ENCODE peak calls at places on chromosomes 2 and 18, in four cellular contexts. T is aorta, O is RCC 7860, R is HFFc6. W is an unnamed sample.

GRCh38 chr2:75155115-75155514 is 44.2 kb downstream of the TACR1 start:
- DNase-seq in T (no peak), O (no peak), R (peak; percentile 30), W (peak; percentile 57)

GRCh38 chr2:72980535-72981217 is 63.4 kb downstream of the EMX1 start:
- DNase-seq in T (peak; percentile 23), O (peak; percentile 70), R (peak; percentile 16), W (peak; percentile 27)

GRCh38 chr2:26061539-26061938 is 27.7 kb downstream of the RAB10 start:
- DNase-seq in T (no peak), O (no peak), R (no peak), W (no peak)

GRCh38 chr2:132929786-132930185 is 259.8 kb upstream of the LYPD1 start:
- DNase-seq in T (no peak), O (no peak), R (no peak), W (no peak)

GRCh38 chr18:40570615-40571014 is 1384.4 kb upstream of the PIK3C3 start:
- DNase-seq in T (no peak), O (no peak), R (no peak), W (no peak)

GRCh38 chr2:185014076-185014475 is 415.7 kb downstream of the ZNF804A start:
- DNase-seq in T (no peak), O (no peak), R (no peak), W (no peak)

GRCh38 chr2:45872211-45872610 is 220.7 kb downstream of the PRKCE start:
- DNase-seq in T (no peak), O (peak; percentile 93), R (peak; percentile 52), W (no peak)

GRCh38 chr2:239828192-239828972 is 196.8 kb downstream of the NDUFA10 start:
- DNase-seq in T (peak; percentile 24), O (no peak), R (no peak), W (no peak)

GRCh38 chr2:37671013-37671815 is at the start of gene CDC42EP3:
- DNase-seq in T (peak; percentile 75), O (peak; percentile 38), R (no peak), W (peak; percentile 89)

GRCh38 chr2:232886176-232886575 is 16.1 kb downstream of the SNORC start:
- DNase-seq in T (no peak), O (no peak), R (no peak), W (no peak)

GRCh38 chr2:33001823-33002222 is 55.1 kb downstream of the LTBP1 start:
- DNase-seq in T (no peak), O (no peak), R (no peak), W (no peak)

GRCh38 chr18:36757081-36757480 is 71.7 kb downstream of the TPGS2 start:
- DNase-seq in T (no peak), O (peak; percentile 30), R (peak; percentile 75), W (peak; percentile 75)

GRCh38 chr18:24584205-24584604 is 123.8 kb downstream of the HRH4 start:
- DNase-seq in T (no peak), O (no peak), R (no peak), W (no peak)

GRCh38 chr2:40286721-40287120 is 165.2 kb downstream of the SLC8A1 start:
- DNase-seq in T (no peak), O (no peak), R (no peak), W (no peak)

GRCh38 chr2:41206004-41206403 is 754.1 kb upstream of the SLC8A1 start:
- DNase-seq in T (no peak), O (no peak), R (no peak), W (no peak)

GRCh38 chr2:8015848-8016580 is 665.8 kb upstream of the ID2 start:
- DNase-seq in T (no peak), O (no peak), R (no peak), W (peak; percentile 17)

GRCh38 chr18:21242141-21243040 is at the start of gene GREB1L:
- DNase-seq in T (peak; percentile 68), O (no peak), R (peak; percentile 60), W (peak; percentile 73)

GRCh38 chr2:161625314-161625919 is 1.2 kb downstream of the SLC4A10 start:
- DNase-seq in T (no peak), O (no peak), R (no peak), W (no peak)

GRCh38 chr2:217650229-217650628 is 352.6 kb downstream of the TNS1 start:
- DNase-seq in T (no peak), O (peak; percentile 26), R (no peak), W (no peak)